ENCODE peak calls at places on chromosome X, in four cellular contexts. One of them, this sample, is unnamed.

GRCh38 chrX:148501121-148502066 is 977 bp downstream of the AFF2 start:
- DNase-seq in GM23338: peak
- DNase-seq in stomach: no peak
- DNase-seq in suprapubic skin: no peak
- DNase-seq in this sample: no peak

GRCh38 chrX:101493225-101493624 is 8.0 kb downstream of the ARMCX4 start:
- DNase-seq in GM23338: no peak
- DNase-seq in stomach: no peak
- DNase-seq in suprapubic skin: no peak
- DNase-seq in this sample: no peak

GRCh38 chrX:10235851-10236250 is 79.1 kb downstream of the CLCN4 start:
- DNase-seq in GM23338: no peak
- DNase-seq in stomach: no peak
- DNase-seq in suprapubic skin: no peak
- DNase-seq in this sample: no peak

GRCh38 chrX:133985164-133986007 is at the start of gene GPC3:
- DNase-seq in GM23338: peak
- DNase-seq in stomach: peak
- DNase-seq in suprapubic skin: no peak
- DNase-seq in this sample: no peak

GRCh38 chrX:42399632-42400024 is 378.3 kb downstream of the PPP1R2C start:
- DNase-seq in GM23338: no peak
- DNase-seq in stomach: no peak
- DNase-seq in suprapubic skin: no peak
- DNase-seq in this sample: no peak

GRCh38 chrX:150088766-150089518 is 150.7 kb upstream of the EOLA2 start:
- DNase-seq in GM23338: no peak
- DNase-seq in stomach: no peak
- DNase-seq in suprapubic skin: no peak
- DNase-seq in this sample: no peak

GRCh38 chrX:58025979-58026378 is 115.7 kb upstream of the ZXDA start:
- DNase-seq in GM23338: peak
- DNase-seq in stomach: peak
- DNase-seq in suprapubic skin: no peak
- DNase-seq in this sample: no peak

GRCh38 chrX:65838674-65839073 is 171.2 kb downstream of the MSN start:
- DNase-seq in GM23338: no peak
- DNase-seq in stomach: no peak
- DNase-seq in suprapubic skin: no peak
- DNase-seq in this sample: no peak

GRCh38 chrX:52852110-52852872 is 15.6 kb downstream of the XAGE3 start:
- DNase-seq in GM23338: no peak
- DNase-seq in stomach: no peak
- DNase-seq in suprapubic skin: no peak
- DNase-seq in this sample: no peak

GRCh38 chrX:135974279-135974856 is 580 bp upstream of the MMGT1 start:
- DNase-seq in GM23338: peak
- DNase-seq in stomach: peak
- DNase-seq in suprapubic skin: peak
- DNase-seq in this sample: peak

GRCh38 chrX:39518451-39519212 is 579.1 kb downstream of the BCOR start:
- DNase-seq in GM23338: no peak
- DNase-seq in stomach: peak
- DNase-seq in suprapubic skin: no peak
- DNase-seq in this sample: no peak

GRCh38 chrX:1380672-1381233 is 11.2 kb downstream of the SLC25A6 start:
- DNase-seq in GM23338: no peak
- DNase-seq in stomach: peak
- DNase-seq in suprapubic skin: no peak
- DNase-seq in this sample: no peak

GRCh38 chrX:69014200-69014599 is 151.1 kb downstream of the PJA1 start:
- DNase-seq in GM23338: no peak
- DNase-seq in stomach: no peak
- DNase-seq in suprapubic skin: no peak
- DNase-seq in this sample: no peak

GRCh38 chrX:47413179-47413594 is 42.8 kb downstream of the ZNF157 start:
- DNase-seq in GM23338: no peak
- DNase-seq in stomach: no peak
- DNase-seq in suprapubic skin: no peak
- DNase-seq in this sample: no peak
- TF ChIP-seq POLR2AphosphoS5 in GM23338: no peak
- TF ChIP-seq POLR2AphosphoS5 in stomach: no peak
- TF ChIP-seq POLR2AphosphoS5 in suprapubic skin: no peak
- TF ChIP-seq POLR2AphosphoS5 in this sample: no peak

DNA sequence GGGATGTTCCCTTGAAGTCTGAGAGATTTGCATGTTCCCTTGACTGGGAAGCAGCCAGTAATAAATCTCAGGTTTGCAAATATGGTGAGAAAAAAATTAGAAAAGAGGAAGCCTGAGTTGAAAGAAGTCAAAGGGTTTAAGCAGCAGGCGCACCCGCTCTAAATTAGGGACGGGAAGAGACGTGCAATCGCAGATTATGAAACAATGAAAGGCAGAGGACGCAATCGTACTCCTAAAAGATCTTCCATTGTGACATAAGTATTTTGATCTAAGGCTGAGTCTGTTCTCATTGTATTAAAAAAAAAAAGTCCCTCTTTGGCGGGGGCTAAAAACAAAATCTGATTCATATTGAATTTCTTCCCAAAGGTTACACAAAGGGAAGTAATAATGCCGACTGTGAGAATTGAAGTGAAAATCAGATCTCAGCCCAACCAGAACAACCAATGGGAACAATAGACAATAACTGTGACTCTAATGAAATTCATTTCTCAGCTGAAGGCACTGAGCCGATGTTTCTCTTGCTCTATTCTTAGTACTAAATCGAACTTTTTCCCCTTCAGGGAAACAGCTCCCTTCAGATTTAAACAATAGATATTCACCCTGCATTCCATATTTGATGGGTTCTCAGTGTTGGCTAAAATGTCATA is 28.3 kb downstream of the SAT1 start:
- DNase-seq in GM23338: no peak
- DNase-seq in stomach: no peak
- DNase-seq in suprapubic skin: no peak
- DNase-seq in this sample: no peak
- H3K4me3 ChIP-seq in GM23338: no peak
- H3K4me3 ChIP-seq in stomach: no peak
- H3K4me3 ChIP-seq in suprapubic skin: no peak
- H3K4me3 ChIP-seq in this sample: no peak

GRCh38 chrX:40581333-40581910 is 652 bp downstream of the ATP6AP2 start:
- DNase-seq in GM23338: no peak
- DNase-seq in stomach: no peak
- DNase-seq in suprapubic skin: no peak
- DNase-seq in this sample: no peak

GRCh38 chrX:40579880-40580536 is 762 bp upstream of the ATP6AP2 start:
- DNase-seq in GM23338: peak
- DNase-seq in stomach: no peak
- DNase-seq in suprapubic skin: no peak
- DNase-seq in this sample: no peak

GRCh38 chrX:40578039-40578438 is 2.7 kb upstream of the ATP6AP2 start:
- DNase-seq in GM23338: no peak
- DNase-seq in stomach: no peak
- DNase-seq in suprapubic skin: no peak
- DNase-seq in this sample: no peak

GRCh38 chrX:40579139-40579538 is 1.6 kb upstream of the ATP6AP2 start:
- DNase-seq in GM23338: no peak
- DNase-seq in stomach: no peak
- DNase-seq in suprapubic skin: no peak
- DNase-seq in this sample: no peak

GRCh38 chrX:40580537-40581332 is at the start of gene ATP6AP2:
- DNase-seq in GM23338: peak
- DNase-seq in stomach: peak
- DNase-seq in suprapubic skin: peak
- DNase-seq in this sample: peak
- TF ChIP-seq POLR2AphosphoS5 in GM23338: peak
- TF ChIP-seq POLR2AphosphoS5 in stomach: peak
- TF ChIP-seq POLR2AphosphoS5 in suprapubic skin: peak
- TF ChIP-seq POLR2AphosphoS5 in this sample: peak

DNA sequence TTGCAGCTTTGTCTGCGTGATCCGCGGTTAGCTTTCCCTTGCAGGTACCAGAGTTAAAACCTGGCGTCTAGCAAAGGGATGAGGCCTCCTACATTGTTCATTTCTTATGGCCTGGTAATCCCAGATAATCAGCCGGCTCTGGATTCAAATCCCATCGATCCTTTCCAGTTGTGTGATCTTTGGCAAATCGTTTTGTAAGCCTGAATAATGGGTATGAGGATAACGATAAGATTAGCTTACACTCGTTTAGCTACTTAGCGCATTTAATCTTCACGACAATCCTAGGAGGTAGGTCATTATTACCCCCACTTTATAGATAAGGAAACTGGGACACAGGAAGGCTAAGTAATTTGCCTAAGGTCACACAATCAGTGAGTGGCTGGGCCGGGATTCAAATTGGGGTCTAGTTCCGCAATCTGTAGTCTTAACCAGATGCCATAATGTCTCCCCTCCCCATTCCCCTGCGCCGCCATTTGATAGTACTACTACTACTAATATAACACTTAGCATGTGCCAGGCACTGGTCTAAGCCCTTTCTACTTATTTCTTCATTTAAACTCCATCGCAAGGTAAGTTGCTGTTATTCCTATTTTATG is 1.7 kb upstream of the UBA1 start:
- DNase-seq in GM23338: no peak
- DNase-seq in stomach: no peak
- DNase-seq in suprapubic skin: no peak
- DNase-seq in this sample: no peak
- H3K4me3 ChIP-seq in GM23338: peak
- H3K4me3 ChIP-seq in stomach: peak
- H3K4me3 ChIP-seq in suprapubic skin: peak
- H3K4me3 ChIP-seq in this sample: peak

DNA sequence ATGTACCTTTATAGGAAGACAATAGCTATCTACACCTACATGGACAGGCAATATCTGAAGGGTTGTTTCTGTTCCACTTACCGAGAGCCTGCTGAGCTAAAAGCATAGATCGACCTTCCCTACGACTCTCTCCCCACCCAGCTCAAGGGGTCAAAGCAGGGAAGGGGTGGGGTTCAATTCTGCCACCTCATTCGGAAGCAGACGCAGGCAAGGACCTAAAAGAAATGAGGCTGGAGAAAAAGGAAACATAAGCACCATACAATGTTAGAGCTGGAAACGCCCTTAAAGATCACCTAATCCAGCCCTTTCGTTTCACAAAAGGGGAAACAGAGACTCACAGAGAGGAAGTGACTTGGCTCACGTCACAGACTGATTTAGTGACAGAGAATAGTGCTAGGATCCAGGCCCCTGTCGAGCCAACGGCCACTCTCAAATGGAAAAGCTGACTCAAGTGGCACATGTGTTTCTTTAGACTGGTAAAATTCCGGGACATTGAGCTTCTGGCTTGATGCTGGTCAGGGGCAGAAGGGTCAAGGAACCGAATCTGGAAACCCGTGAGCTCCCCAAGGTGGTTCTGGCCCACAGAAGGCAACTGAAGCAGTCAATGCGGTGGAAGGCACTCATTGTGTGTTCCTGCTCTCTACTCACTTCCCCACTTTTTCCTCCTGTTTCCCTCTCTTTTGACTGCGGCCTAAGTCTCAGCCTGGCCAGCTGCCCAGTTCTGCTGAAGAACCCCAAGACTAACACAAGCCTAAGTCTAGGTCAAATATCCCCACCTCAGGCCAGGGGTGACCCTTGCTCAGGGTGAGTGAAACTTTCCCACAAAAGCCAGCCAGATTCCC is 7.5 kb downstream of the SEPTIN6 start:
- DNase-seq in GM23338: no peak
- DNase-seq in stomach: no peak
- DNase-seq in suprapubic skin: no peak
- DNase-seq in this sample: no peak
- TF ChIP-seq POLR2AphosphoS5 in GM23338: no peak
- TF ChIP-seq POLR2AphosphoS5 in stomach: peak
- TF ChIP-seq POLR2AphosphoS5 in suprapubic skin: no peak
- TF ChIP-seq POLR2AphosphoS5 in this sample: peak

DNA sequence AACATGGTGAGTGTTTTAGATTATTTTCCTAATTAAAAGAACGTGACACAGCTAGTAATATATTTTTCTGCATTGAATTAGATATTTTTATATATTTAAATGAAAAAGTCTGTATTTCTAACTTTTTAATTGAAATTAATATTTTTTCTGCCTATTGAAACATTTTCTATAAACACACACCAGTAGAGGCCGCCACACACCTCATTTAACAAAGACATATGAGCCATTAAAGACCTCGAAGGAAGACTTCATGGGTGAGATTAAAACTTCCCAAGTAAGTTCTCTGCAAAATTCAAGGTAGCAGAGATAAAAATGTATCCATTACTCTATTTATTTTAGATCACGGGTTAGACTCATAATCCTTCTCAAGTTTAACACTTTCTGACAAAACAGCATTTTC is 8.3 kb downstream of the SLITRK2 start:
- DNase-seq in GM23338: peak
- DNase-seq in stomach: no peak
- DNase-seq in suprapubic skin: no peak
- DNase-seq in this sample: no peak
- H3K4me3 ChIP-seq in GM23338: no peak
- H3K4me3 ChIP-seq in stomach: no peak
- H3K4me3 ChIP-seq in suprapubic skin: no peak
- H3K4me3 ChIP-seq in this sample: no peak

DNA sequence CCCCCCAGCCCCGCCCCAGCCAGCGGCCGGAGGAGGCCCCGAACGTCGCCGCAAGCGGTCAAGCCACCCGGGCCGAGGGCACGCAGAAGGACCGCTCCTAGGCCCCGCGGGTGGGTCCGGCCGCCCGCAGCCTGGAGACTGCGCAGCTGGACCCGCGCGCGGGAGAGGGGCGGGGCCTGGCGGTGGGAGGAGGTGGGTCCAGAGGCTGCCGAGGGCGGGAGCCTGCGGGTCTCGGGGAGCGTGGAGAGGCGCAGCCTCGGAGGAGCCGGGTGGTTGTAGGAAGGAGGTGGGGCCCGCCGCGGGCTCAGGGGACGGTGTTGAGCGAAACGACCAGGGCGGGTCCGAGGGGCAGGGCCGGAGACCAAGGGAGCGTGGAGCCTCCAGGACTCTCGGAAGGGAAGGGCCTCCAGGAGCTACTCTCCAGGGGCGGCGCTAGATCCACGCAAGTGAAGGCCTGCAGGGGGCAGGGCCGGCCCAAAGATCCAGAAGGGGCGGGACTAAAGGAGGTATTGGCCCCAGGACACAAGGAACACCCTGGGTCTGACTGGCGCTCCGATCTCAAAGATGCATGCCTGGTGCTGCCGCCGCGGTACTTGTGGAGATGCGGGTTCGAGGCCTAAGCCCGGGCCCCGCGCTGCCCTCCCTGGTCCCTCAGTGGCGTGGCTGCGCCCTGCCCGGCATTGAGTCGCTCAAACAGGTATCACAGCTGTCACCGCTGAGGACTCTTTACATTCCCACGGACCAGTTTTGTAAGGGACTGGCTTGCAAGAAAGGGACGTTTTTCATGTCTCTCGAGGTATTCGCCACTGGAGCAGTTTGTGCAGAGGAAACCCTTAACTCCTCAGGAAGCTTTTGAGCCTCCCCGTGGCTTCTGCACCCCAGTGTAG is 5.9 kb downstream of the TIMM17B start:
- DNase-seq in GM23338: peak
- DNase-seq in stomach: peak
- DNase-seq in suprapubic skin: peak
- DNase-seq in this sample: peak
- TF ChIP-seq POLR2AphosphoS5 in GM23338: peak
- TF ChIP-seq POLR2AphosphoS5 in stomach: no peak
- TF ChIP-seq POLR2AphosphoS5 in suprapubic skin: no peak
- TF ChIP-seq POLR2AphosphoS5 in this sample: no peak

GRCh38 chrX:370963-371745 is 15.6 kb downstream of the PPP2R3B start:
- DNase-seq in GM23338: no peak
- DNase-seq in stomach: no peak
- DNase-seq in suprapubic skin: no peak
- DNase-seq in this sample: no peak
- H3K4me3 ChIP-seq in GM23338: no peak
- H3K4me3 ChIP-seq in stomach: no peak
- H3K4me3 ChIP-seq in suprapubic skin: no peak
- H3K4me3 ChIP-seq in this sample: no peak